ENCODE peak calls at places on chromosomes 5 and 9, in seven cellular contexts. M is tibial artery, N is fibroblast of villous mesenchyme, C is fibroblast of mammary gland, W is BJ, Q is fibroblast of pulmonary artery, U is uterus. F is an unnamed sample.

GRCh38 chr5:15703901-15704300 is 203.9 kb downstream of the FBXL7 start:
- DNase-seq in W (no peak), N (no peak), M (no peak), Q (peak), U (no peak), C (peak), F (peak)

GRCh38 chr5:91651704-91652103 is 268.6 kb upstream of the ARRDC3 start:
- DNase-seq in U (no peak), M (no peak), N (no peak), W (no peak), C (peak), Q (no peak), F (no peak)

GRCh38 chr5:140205216-140205615 is 30.2 kb downstream of the CYSTM1 start:
- DNase-seq in N (no peak), W (no peak), Q (no peak), C (no peak), M (no peak), U (no peak), F (peak)

GRCh38 chr5:164637931-164638521 is 1132.6 kb downstream of the MAT2B start:
- DNase-seq in N (no peak), W (no peak), C (no peak), M (no peak), U (no peak), Q (no peak), F (no peak)

GRCh38 chr9:134396825-134397224 is 70.6 kb downstream of the RXRA start:
- DNase-seq in U (no peak), N (no peak), C (no peak), M (no peak), W (no peak), Q (peak), F (no peak)

GRCh38 chr5:14672082-14672481 is 7.6 kb downstream of the OTULIN start:
- DNase-seq in U (no peak), Q (no peak), C (peak), M (no peak), N (no peak), W (no peak), F (no peak)

GRCh38 chr5:137891849-137892248 is 2.6 kb downstream of the PKD2L2 start:
- DNase-seq in Q (no peak), U (no peak), W (no peak), N (no peak), C (no peak), M (no peak), F (no peak)

GRCh38 chr5:26569929-26570258 is 468.5 kb downstream of the CDH9 start:
- DNase-seq in N (no peak), M (no peak), W (no peak), Q (no peak), C (no peak), U (no peak), F (no peak)

GRCh38 chr5:135761746-135762145 is 72.7 kb upstream of the SLC25A48 start:
- DNase-seq in N (no peak), Q (no peak), C (no peak), M (no peak), U (no peak), W (no peak), F (no peak)

GRCh38 chr5:3634061-3634460 is 38.4 kb downstream of the IRX1 start:
- DNase-seq in M (no peak), Q (no peak), N (no peak), C (no peak), U (no peak), W (no peak), F (no peak)

GRCh38 chr5:159552751-159553150 is 222.5 kb upstream of the IL12B start:
- DNase-seq in U (no peak), Q (no peak), W (no peak), N (peak), C (peak), M (no peak), F (peak)

GRCh38 chr9:38108326-38108725 is 39.3 kb upstream of the SHB start:
- DNase-seq in C (no peak), N (no peak), M (no peak), U (no peak), Q (no peak), W (no peak), F (no peak)

GRCh38 chr5:96614110-96614691 is 48.0 kb upstream of the CAST start:
- DNase-seq in N (peak), U (peak), C (peak), W (peak), M (peak), Q (peak), F (peak)

GRCh38 chr5:156913355-156913718 is 49.7 kb downstream of the TIMD4 start:
- DNase-seq in M (no peak), N (no peak), W (no peak), Q (no peak), C (no peak), U (no peak), F (no peak)

DNA sequence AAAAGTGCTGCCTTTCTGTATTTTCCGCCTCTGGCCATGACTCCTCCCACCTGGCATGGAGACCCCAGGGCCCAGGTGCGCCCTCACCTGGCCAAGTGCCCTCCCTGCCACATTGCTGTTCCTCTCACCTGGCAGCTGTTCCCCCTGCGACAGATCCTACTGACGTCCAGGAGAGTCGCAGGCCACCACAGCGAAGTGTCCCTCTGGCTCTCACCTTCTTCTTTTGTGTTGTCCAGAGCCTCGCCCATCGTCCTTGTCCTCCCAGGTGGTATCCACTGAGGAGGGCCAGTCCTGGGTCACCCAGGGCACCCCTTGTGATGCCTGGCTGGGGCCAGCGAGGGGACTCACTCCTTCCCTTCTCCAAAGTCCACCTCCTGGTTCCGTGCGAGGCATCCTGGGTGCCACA is 2.6 kb downstream of the NKD2 start:
- DNase-seq in C (no peak), N (no peak), M (no peak), W (no peak), Q (no peak), U (no peak), F (no peak)
- TF ChIP-seq CTCF in C (peak), N (peak), M (no peak), W (no peak), Q (peak), U (no peak), F (no peak)

DNA sequence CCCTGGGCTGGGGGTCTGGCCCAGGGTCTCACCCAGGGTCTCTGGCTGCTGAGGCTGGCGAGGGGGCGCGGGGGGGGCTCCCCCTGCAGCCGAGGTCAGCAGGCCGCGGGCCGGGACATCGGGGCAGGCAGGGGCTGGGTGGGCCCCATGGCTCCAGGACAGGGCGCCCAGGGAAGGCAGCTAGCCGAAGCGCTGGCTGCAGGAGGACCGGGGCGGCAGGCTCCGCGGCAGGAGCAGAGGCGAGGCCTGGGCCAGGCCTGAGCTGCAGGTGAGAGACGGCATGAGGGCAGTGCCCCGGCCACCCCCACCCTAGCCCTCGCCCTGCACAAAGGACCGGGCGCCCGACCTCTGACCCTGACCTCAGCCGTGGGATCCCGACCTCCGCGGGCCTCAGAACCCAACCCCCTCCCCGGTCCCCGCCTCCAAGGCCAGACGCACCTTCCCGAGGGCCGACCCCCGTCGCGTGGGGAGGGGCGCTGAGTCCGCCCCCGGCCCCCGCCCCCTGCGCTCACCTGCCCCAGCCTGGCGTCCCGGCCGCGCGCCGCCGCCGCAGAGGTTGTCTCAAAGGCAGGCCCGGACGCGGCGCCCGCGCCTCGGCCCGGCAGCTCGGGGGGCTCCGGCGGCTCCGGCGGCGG is 446 bp downstream of the RNF208 start:
- DNase-seq in W (no peak), C (no peak), Q (no peak), M (no peak), U (no peak), N (no peak), F (no peak)
- H3K4me3 ChIP-seq in W (peak), C (no peak), Q (no peak), M (peak), U (no peak), N (peak), F (peak)

GRCh38 chr9:121107041-121107440 is 32.3 kb downstream of the CNTRL start:
- DNase-seq in U (no peak), N (no peak), W (no peak), Q (peak), M (no peak), C (no peak), F (no peak)
- TF ChIP-seq CTCF in U (no peak), N (peak), W (no peak), Q (peak), M (no peak), C (no peak), F (peak)

GRCh38 chr5:175796536-175797499 is 74.6 kb upstream of the CPLX2 start:
- DNase-seq in W (peak), C (peak), N (peak), Q (peak), M (peak), U (no peak), F (peak)
- H3K4me3 ChIP-seq in W (peak), C (no peak), N (peak), Q (peak), M (peak), U (no peak), F (no peak)

DNA sequence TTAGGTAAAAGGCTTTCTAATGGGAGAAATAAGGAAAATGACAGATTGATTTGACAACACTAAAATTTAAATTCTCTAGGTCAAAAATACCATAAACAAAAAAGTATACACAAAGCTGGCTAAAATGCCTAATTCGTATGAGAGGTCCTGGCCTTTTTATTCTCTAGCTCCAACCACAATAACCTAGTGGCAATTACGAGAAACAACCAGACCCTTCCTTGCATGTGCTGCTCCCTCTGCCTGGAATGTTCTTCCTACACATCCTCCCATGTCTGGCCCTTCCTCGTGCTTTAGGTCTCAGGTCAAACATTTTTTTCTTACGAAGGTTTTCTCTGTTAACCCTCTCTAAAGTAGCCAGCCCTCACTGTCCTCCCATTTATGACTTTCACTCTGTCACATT is 176.4 kb upstream of the PLPPR1 start:
- DNase-seq in U (no peak), M (no peak), W (no peak), C (no peak), N (no peak), Q (no peak), F (no peak)
- TF ChIP-seq CTCF in U (no peak), M (no peak), W (no peak), C (no peak), N (no peak), Q (no peak), F (no peak)

F was measured in AG10803.